ENCODE peak calls at places on chromosomes 7 and 10, in six cellular contexts. Z, A, L, F, S and N are unnamed samples.
A peak's percentile ranks its signal among the peaks of the same experiment; 100 is the strongest.

GRCh38 chr10:68333905-68334431 is 1.2 kb upstream of the PBLD start:
- DNase-seq in Z (no peak), L (no peak), S (no peak), F (no peak), A (no peak), N (no peak)

GRCh38 chr7:30169585-30169978 is 34.8 kb downstream of the MTURN start:
- DNase-seq in Z (no peak), A (no peak), F (no peak), S (no peak), L (no peak), N (no peak)

GRCh38 chr7:33903770-33904679 is 1.3 kb upstream of the BMPER start:
- DNase-seq in Z (no peak), S (peak; percentile 49), F (no peak), A (peak; percentile 71), L (no peak), N (no peak)

GRCh38 chr10:108393111-108393510 is 1228.6 kb upstream of the SORCS1 start:
- DNase-seq in L (no peak), A (no peak), F (no peak), Z (no peak), S (peak; percentile 50), N (no peak)

GRCh38 chr10:22851865-22852239 is 76.0 kb upstream of the ARMC3 start:
- DNase-seq in A (no peak), L (no peak), Z (no peak), S (peak; percentile 12), F (no peak), N (no peak)

GRCh38 chr7:50751136-50751535 is 31.6 kb downstream of the GRB10 start:
- DNase-seq in L (no peak), F (no peak), Z (no peak), A (no peak), S (no peak), N (no peak)

GRCh38 chr7:135645296-135645904 is 16.9 kb upstream of the STMP1 start:
- DNase-seq in S (peak; percentile 14), F (peak; percentile 37), L (peak; percentile 46), A (no peak), Z (no peak), N (no peak)

GRCh38 chr7:148882668-148883232 is 1.3 kb downstream of the EZH2 start:
- DNase-seq in L (no peak), S (no peak), Z (no peak), A (no peak), F (no peak), N (no peak)

GRCh38 chr10:132543916-132544743 is 6.5 kb downstream of the INPP5A start:
- DNase-seq in F (peak; percentile 25), S (no peak), Z (no peak), L (no peak), A (peak; percentile 19), N (no peak)

GRCh38 chr10:125689955-125690569 is 7.1 kb upstream of the TEX36 start:
- DNase-seq in Z (no peak), S (no peak), L (no peak), F (no peak), A (no peak), N (no peak)